ENCODE peak calls at places on chromosomes 11 and 22, in five cellular contexts. B, V, M, U and C are unnamed samples.

GRCh38 chr11:73833067-73833466 is 43.6 kb downstream of the COA4 start:
- DNase-seq in B (no peak), V (no peak), M (no peak), U (no peak), C (no peak)

GRCh38 chr22:19853058-19853878 is 1.4 kb downstream of the GNB1L start:
- DNase-seq in U (no peak), M (no peak), B (no peak), V (no peak), C (no peak)

GRCh38 chr11:94708176-94708575 is 60.0 kb upstream of the AMOTL1 start:
- DNase-seq in U (no peak), V (no peak), M (no peak), B (no peak), C (no peak)

GRCh38 chr11:105109855-105110750 is 29.5 kb downstream of the CARD18 start:
- DNase-seq in V (no peak), U (peak; percentile 14), M (no peak), B (no peak), C (no peak)

GRCh38 chr11:9691865-9692264 is 28.0 kb downstream of the SWAP70 start:
- DNase-seq in M (no peak), B (no peak), U (peak; percentile 60), V (no peak), C (no peak)

GRCh38 chr11:71206186-71206585 is 46.2 kb downstream of the SHANK2 start:
- DNase-seq in M (no peak), U (no peak), V (no peak), B (no peak), C (no peak)

GRCh38 chr11:22208151-22208858 is 15.4 kb downstream of the ANO5 start:
- DNase-seq in V (no peak), M (no peak), B (no peak), U (no peak), C (no peak)

GRCh38 chr11:116240661-116241060 is 532.1 kb downstream of the BUD13 start:
- DNase-seq in B (no peak), V (no peak), M (no peak), U (no peak), C (no peak)

GRCh38 chr11:46948378-46949131 is 12.0 kb downstream of the CSTPP1 start:
- DNase-seq in U (no peak), B (no peak), V (no peak), M (peak; percentile 73), C (no peak)

GRCh38 chr22:47233316-47234243 is 471.1 kb downstream of the TBC1D22A start:
- DNase-seq in B (no peak), U (no peak), M (no peak), V (no peak), C (no peak)

GRCh38 chr22:46501701-46502100 is 35.7 kb downstream of the CELSR1 start:
- DNase-seq in U (peak; percentile 34), M (peak; percentile 26), V (no peak), B (no peak), C (no peak)

GRCh38 chr22:40805699-40806203 is 13.4 kb downstream of the SLC25A17 start:
- DNase-seq in B (no peak), M (no peak), U (no peak), V (no peak), C (no peak)

GRCh38 chr11:1866776-1867175 is 13.9 kb downstream of the LSP1 start:
- DNase-seq in B (no peak), V (no peak), M (no peak), U (no peak), C (no peak)

GRCh38 chr11:63888170-63889086 is 28.5 kb downstream of the RCOR2 start:
- DNase-seq in B (peak; percentile 68), V (peak; percentile 40), U (peak; percentile 67), M (no peak), C (peak; percentile 62)

GRCh38 chr11:68213135-68213515 is at the start of gene KMT5B:
- DNase-seq in M (no peak), V (no peak), U (peak; percentile 20), B (peak; percentile 68), C (peak; percentile 61)

GRCh38 chr22:41974691-41975290 is 5.5 kb downstream of the SEPTIN3 start:
- DNase-seq in M (no peak), B (no peak), V (no peak), U (no peak), C (no peak)

GRCh38 chr11:76801205-76801604 is 18.0 kb downstream of the TSKU start:
- DNase-seq in V (no peak), M (no peak), U (no peak), B (no peak), C (no peak)

GRCh38 chr11:26950260-26950719 is 43.6 kb upstream of the FIBIN start:
- DNase-seq in U (no peak), V (no peak), M (peak; percentile 76), B (no peak), C (no peak)

GRCh38 chr11:119683783-119684182 is 45.2 kb downstream of the NECTIN1 start:
- DNase-seq in M (no peak), U (no peak), B (no peak), V (no peak), C (no peak)

GRCh38 chr11:4891996-4892640 is 10.4 kb downstream of the OR51T1 start:
- DNase-seq in M (peak; percentile 59), V (no peak), U (no peak), B (no peak), C (no peak)

GRCh38 chr11:134045799-134046635 is 22.9 kb upstream of the JAM3 start:
- DNase-seq in M (no peak), B (no peak), U (no peak), V (peak; percentile 50), C (peak; percentile 59)

GRCh38 chr11:114296190-114296978 is at the start of gene NNMT:
- DNase-seq in M (peak; percentile 95), U (no peak), V (no peak), B (no peak), C (no peak)

GRCh38 chr11:103035656-103036434 is 56.1 kb downstream of the DCUN1D5 start:
- DNase-seq in B (peak; percentile 38), M (peak; percentile 67), U (peak; percentile 88), V (peak; percentile 32), C (no peak)

GRCh38 chr11:71474141-71474770 is 21.3 kb downstream of the NADSYN1 start:
- DNase-seq in B (no peak), M (no peak), V (no peak), U (no peak), C (no peak)

GRCh38 chr11:111335596-111335995 is 37.2 kb downstream of the POU2AF3 start:
- DNase-seq in B (no peak), V (no peak), U (no peak), M (no peak), C (no peak)